ENCODE peak calls at places on chromosomes 3 and 15, in ten cellular contexts. V, T, U, Y, H, S, J, Z, D and X are unnamed samples. For H3K4me1, the result is how much of the 10 kb centered on the place peaks cover.

GRCh38 chr3:197309528-197310361 is 11.3 kb upstream of the DLG1 start:
- DNase-seq in Y (no peak), H (peak), T (no peak), Z (no peak), V (no peak), S (peak), D (no peak), U (no peak), J (no peak), X (no peak)

GRCh38 chr3:170090601-170090981 is 52.8 kb downstream of the GPR160 start:
- DNase-seq in Y (no peak), U (no peak), D (no peak), Z (no peak), T (no peak), S (no peak), J (no peak), V (no peak), H (no peak), X (no peak)

GRCh38 chr3:169454060-169454317 is 209.5 kb downstream of the MECOM start:
- DNase-seq in Z (no peak), J (no peak), D (no peak), U (no peak), Y (no peak), T (no peak), S (no peak), H (no peak), V (no peak), X (no peak)

GRCh38 chr15:52144656-52145055 is 32.1 kb upstream of the BCL2L10 start:
- DNase-seq in U (no peak), Z (peak), J (no peak), Y (no peak), V (no peak), T (no peak), H (no peak), S (no peak), D (no peak), X (no peak)

GRCh38 chr3:127684871-127685707 is 12.3 kb downstream of the ABTB1 start:
- DNase-seq in U (peak), Y (no peak), V (no peak), D (peak), Z (peak), T (no peak), J (no peak), S (no peak), H (peak), X (peak)

GRCh38 chr15:76517910-76518309 is 181.3 kb downstream of the ISL2 start:
- DNase-seq in Y (no peak), V (no peak), J (no peak), T (no peak), D (no peak), S (no peak), U (no peak), Z (no peak), H (no peak), X (no peak)

GRCh38 chr15:52636459-52636858 is 42.7 kb downstream of the ATOSA start:
- DNase-seq in J (no peak), Y (no peak), H (no peak), V (no peak), U (no peak), S (no peak), T (no peak), D (no peak), Z (no peak), X (no peak)

GRCh38 chr3:152193673-152194267 is 75.0 kb upstream of the MBNL1 start:
- DNase-seq in T (no peak), S (no peak), V (peak), D (peak), U (no peak), Y (no peak), J (no peak), H (no peak), Z (no peak), X (no peak)

GRCh38 chr15:78914027-78914764 is 30.6 kb downstream of the CTSH start:
- DNase-seq in S (no peak), J (peak), T (no peak), D (peak), U (no peak), H (peak), V (no peak), Z (no peak), Y (no peak), X (no peak)

GRCh38 chr3:11128682-11129632 is 25.3 kb upstream of the HRH1 start:
- DNase-seq in Y (no peak), Z (no peak), J (no peak), S (no peak), T (no peak), V (no peak), H (no peak), D (no peak), U (no peak), X (no peak)

GRCh38 chr15:42130246-42130986 is 26.0 kb downstream of the PLA2G4F start:
- DNase-seq in D (no peak), U (no peak), T (no peak), H (no peak), V (no peak), Y (no peak), Z (no peak), S (no peak), J (no peak), X (no peak)

GRCh38 chr3:42042747-42043115 is 48.4 kb upstream of the TRAK1 start:
- DNase-seq in U (no peak), Z (no peak), D (no peak), S (no peak), H (no peak), Y (no peak), V (no peak), J (no peak), T (no peak), X (no peak)

GRCh38 chr3:121508384-121508783 is 37.4 kb downstream of the POLQ start:
- DNase-seq in H (no peak), U (no peak), Z (no peak), D (no peak), Y (no peak), J (no peak), T (no peak), V (no peak), S (no peak), X (no peak)

GRCh38 chr3:118984699-118985098 is 49.9 kb downstream of the IGSF11 start:
- DNase-seq in D (no peak), J (no peak), H (no peak), Y (no peak), V (no peak), U (no peak), T (no peak), S (no peak), Z (no peak), X (no peak)

GRCh38 chr3:25768851-25769250 is 14.4 kb downstream of the NGLY1 start:
- DNase-seq in D (no peak), S (no peak), V (no peak), T (no peak), J (no peak), Z (no peak), U (no peak), H (no peak), Y (no peak), X (no peak)

GRCh38 chr15:60493166-60493565 is 14.2 kb upstream of the ICE2 start:
- DNase-seq in H (no peak), T (no peak), S (no peak), Z (no peak), U (no peak), Y (no peak), V (no peak), J (no peak), D (no peak), X (no peak)

GRCh38 chr3:10173926-10174435 is 9.3 kb downstream of the IRAK2 start:
- DNase-seq in Y (no peak), U (no peak), S (peak), V (no peak), D (peak), J (peak), T (no peak), H (peak), Z (peak), X (peak)

GRCh38 chr15:81377871-81378270 is 3.9 kb upstream of the TMC3 start:
- DNase-seq in D (no peak), Y (no peak), H (no peak), J (no peak), V (no peak), T (no peak), S (no peak), Z (no peak), U (no peak), X (peak)

GRCh38 chr3:48681974-48682610 is 3.6 kb downstream of the NCKIPSD start:
- DNase-seq in S (no peak), Y (no peak), T (no peak), D (no peak), H (no peak), J (no peak), Z (no peak), V (no peak), U (no peak), X (no peak)

GRCh38 chr3:7618606-7619005 is 757.7 kb downstream of the GRM7 start:
- DNase-seq in H (no peak), V (no peak), S (no peak), U (no peak), T (no peak), J (no peak), Z (no peak), D (no peak), Y (no peak), X (no peak)

GRCh38 chr3:102361013-102361412 is 73.8 kb upstream of the ZPLD1 start:
- DNase-seq in Z (no peak), Y (no peak), T (no peak), H (no peak), J (no peak), V (no peak), S (no peak), U (no peak), D (no peak), X (no peak)

GRCh38 chr3:144142151-144142855 is 170.7 kb downstream of the DIPK2A start:
- DNase-seq in Y (no peak), Z (no peak), T (no peak), U (no peak), J (no peak), H (no peak), D (no peak), S (no peak), V (no peak), X (peak)

GRCh38 chr3:14404396-14405119 is 2.2 kb downstream of the SLC6A6 start:
- DNase-seq in H (no peak), Y (no peak), D (no peak), J (no peak), U (no peak), Z (no peak), S (no peak), T (no peak), V (no peak), X (peak)
- H3K4me1 ChIP-seq in H (under half), Y (under half), D (under half), J (under half), U (under half), Z (under half), S (half or more), T (under half), V (under half), X (under half)

GRCh38 chr3:100040846-100041245 is 73.5 kb downstream of the FILIP1L start:
- DNase-seq in Z (no peak), V (no peak), T (no peak), J (no peak), U (no peak), D (no peak), H (no peak), Y (no peak), S (no peak), X (no peak)

GRCh38 chr3:100042144-100042543 is 72.2 kb downstream of the FILIP1L start:
- DNase-seq in T (no peak), Y (peak), S (peak), H (peak), D (no peak), V (no peak), J (no peak), U (no peak), Z (no peak), X (no peak)

GRCh38 chr3:100043271-100043670 is 71.0 kb downstream of the FILIP1L start:
- DNase-seq in Y (no peak), D (no peak), U (no peak), V (no peak), S (no peak), J (no peak), T (no peak), Z (no peak), H (no peak), X (no peak)

GRCh38 chr3:100041328-100041749 is 73.0 kb downstream of the FILIP1L start:
- DNase-seq in S (peak), V (no peak), T (no peak), D (no peak), U (no peak), H (no peak), Y (peak), J (no peak), Z (no peak), X (no peak)

DNA sequence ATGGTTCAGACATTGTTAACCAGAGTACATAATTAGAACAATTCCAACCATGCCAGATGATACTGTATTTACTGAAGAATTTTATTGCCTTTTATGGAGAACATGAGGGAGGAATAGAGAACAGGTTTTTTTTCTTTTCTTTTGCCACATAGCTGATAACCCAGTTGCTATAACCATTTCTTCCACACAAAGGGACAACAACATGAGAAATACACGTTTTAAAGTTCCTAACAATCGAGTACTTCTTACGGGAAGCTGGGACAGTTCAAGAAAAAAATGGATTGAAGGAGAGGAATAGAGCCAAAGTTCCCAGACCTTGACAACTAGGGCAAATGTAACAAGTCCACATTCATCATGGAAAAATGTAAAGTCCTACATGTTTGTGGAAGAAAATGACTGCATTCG is 71.7 kb downstream of the FILIP1L start:
- DNase-seq in Z (no peak), D (no peak), H (no peak), Y (peak), U (no peak), V (no peak), T (no peak), S (peak), J (no peak), X (no peak)
- H3K4me1 ChIP-seq in Z (half or more), D (half or more), H (under half), Y (under half), U (under half), V (under half), T (under half), S (half or more), J (under half), X (under half)

DNA sequence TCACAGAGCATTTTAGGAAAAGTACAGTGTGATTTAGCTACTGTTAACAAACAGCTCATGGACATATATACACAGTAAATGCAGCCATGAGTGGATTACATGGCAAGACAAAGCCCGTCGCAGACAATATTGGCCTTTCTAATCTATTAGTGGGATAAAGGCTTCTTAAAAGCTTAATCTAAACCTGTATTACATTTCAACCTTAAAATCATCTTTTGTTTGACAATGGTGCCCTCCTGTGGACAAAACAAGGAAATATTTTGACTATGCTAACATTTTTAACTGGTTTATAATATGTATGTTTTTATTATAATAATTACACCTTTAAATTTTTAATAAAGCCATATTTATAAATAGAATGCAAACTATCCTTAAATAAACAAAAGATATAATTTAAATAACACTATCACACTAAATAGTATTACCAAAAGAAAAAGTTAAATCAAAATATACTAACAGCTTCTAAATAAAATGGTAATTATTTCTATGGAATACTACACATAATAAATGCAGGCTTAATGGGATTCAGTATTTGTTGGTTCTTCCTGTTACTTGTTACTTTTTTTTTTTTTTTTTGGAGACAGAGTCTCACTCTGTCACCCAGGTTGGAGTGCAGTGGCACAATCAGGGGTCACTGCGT is 38.6 kb downstream of the TAFA4 start:
- DNase-seq in S (no peak), U (no peak), D (no peak), V (peak), Y (peak), H (no peak), Z (no peak), J (no peak), T (no peak), X (no peak)
- H3K4me1 ChIP-seq in S (under half), U (under half), D (under half), V (under half), Y (under half), H (under half), Z (under half), J (under half), T (under half), X (under half)

GRCh38 chr15:40097968-40098476 is 10.7 kb downstream of the BMF start:
- DNase-seq in V (no peak), U (no peak), Y (no peak), J (no peak), S (no peak), T (no peak), Z (peak), H (peak), D (peak), X (peak)
- H3K4me1 ChIP-seq in V (under half), U (under half), Y (half or more), J (half or more), S (half or more), T (under half), Z (half or more), H (under half), D (half or more), X (under half)

DNA sequence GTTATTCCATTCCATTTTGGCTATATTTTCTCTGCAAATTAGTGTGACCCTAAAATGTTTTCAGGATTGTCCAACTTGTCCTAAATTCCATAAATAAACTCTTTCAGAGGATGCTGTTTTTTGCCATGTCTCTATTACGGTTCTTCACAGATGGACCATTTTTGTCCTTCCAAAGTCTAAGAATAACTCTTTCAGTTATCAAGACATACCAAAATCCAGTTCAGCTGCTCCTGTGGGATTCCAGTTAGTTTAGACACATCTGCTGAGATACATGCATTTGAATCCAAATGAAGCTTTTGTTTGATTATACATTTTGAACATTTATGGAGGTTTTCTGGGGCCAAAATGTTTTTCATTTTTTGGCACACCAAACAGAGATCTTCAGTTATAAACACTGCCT is 80.6 kb downstream of the TIGIT start:
- DNase-seq in U (no peak), Z (no peak), D (no peak), S (no peak), Y (no peak), H (no peak), T (no peak), J (no peak), V (no peak), X (no peak)
- H3K4me1 ChIP-seq in U (under half), Z (under half), D (half or more), S (under half), Y (under half), H (under half), T (under half), J (under half), V (under half), X (under half)

GRCh38 chr3:187318819-187319616 is 27.5 kb upstream of the MASP1 start:
- DNase-seq in T (no peak), J (peak), Z (peak), V (peak), H (peak), S (peak), D (no peak), U (no peak), Y (no peak), X (peak)

GRCh38 chr3:187325632-187326031 is 34.1 kb upstream of the MASP1 start:
- DNase-seq in H (no peak), Y (no peak), T (no peak), J (peak), Z (no peak), D (no peak), U (no peak), S (no peak), V (no peak), X (no peak)

GRCh38 chr3:187315872-187316271 is 24.3 kb upstream of the MASP1 start:
- DNase-seq in H (no peak), Y (no peak), J (peak), U (no peak), Z (no peak), T (no peak), V (no peak), D (no peak), S (no peak), X (no peak)

GRCh38 chr3:187319699-187320302 is 28.3 kb upstream of the MASP1 start:
- DNase-seq in D (peak), U (no peak), Z (peak), H (peak), V (peak), Y (peak), J (peak), S (peak), T (peak), X (peak)

GRCh38 chr3:187321766-187322165 is 30.2 kb upstream of the MASP1 start:
- DNase-seq in S (no peak), D (no peak), H (no peak), Y (no peak), Z (no peak), T (no peak), V (no peak), J (peak), U (no peak), X (no peak)
- H3K4me1 ChIP-seq in S (under half), D (under half), H (under half), Y (under half), Z (under half), T (under half), V (under half), J (under half), U (under half), X (under half)

GRCh38 chr3:50248387-50248786 is 12.4 kb downstream of the GNAI2 start:
- DNase-seq in D (no peak), Y (no peak), U (no peak), Z (no peak), J (no peak), V (no peak), S (peak), T (no peak), H (no peak), X (peak)
- H3K4me1 ChIP-seq in D (half or more), Y (under half), U (under half), Z (half or more), J (half or more), V (under half), S (under half), T (half or more), H (under half), X (under half)

DNA sequence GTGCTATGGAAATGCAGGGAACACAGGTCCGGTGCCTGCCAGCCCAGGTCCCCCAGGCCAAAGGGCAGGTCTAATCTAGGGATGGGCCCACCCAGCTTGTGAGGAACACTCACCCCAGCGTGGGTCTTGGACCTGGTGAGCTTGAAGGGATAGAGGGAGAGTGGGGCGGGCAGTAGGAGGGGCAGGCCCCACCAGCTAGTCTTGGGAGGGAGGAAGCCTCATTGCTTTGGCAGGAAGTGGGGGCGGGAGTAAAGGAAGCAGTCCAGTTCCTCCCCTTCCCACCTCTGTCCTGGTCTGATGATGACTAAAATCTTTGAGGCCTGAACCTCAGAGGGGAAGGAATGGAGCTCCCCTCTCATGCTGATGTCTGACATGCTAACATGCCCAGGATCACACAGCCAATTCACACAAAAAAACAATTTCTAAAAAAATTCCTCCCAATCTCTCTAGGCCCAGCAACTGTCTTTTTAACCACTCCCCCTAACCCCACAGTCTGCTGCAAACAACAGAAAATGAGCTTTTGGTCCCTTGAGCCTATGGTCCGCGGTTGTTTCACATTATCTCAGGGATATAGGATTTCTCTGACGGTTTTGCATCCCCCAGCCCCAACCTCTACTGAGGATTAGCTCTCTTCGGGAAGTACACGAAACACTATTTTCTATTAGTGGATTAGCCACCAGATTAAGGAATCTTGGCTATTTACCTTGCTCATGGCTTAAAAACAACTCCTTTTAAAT is 30.7 kb upstream of the DUSP7 start:
- DNase-seq in Z (no peak), V (no peak), J (no peak), Y (no peak), U (no peak), H (no peak), T (no peak), S (no peak), D (peak), X (peak)
- H3K4me1 ChIP-seq in Z (under half), V (under half), J (under half), Y (under half), U (under half), H (under half), T (under half), S (under half), D (under half), X (under half)